ENCODE peak calls at places on chromosomes 7 and 10, in five cellular contexts. V is fibroblast of lung, O is cardiac muscle cell, C is suprapubic skin, H is left ventricle myocardium inferior. T is an unnamed sample. For H3K4me1 and H3K36me3, the result is how much of the 10 kb centered on the place peaks cover.

GRCh38 chr10:112240441-112240840 is 42.8 kb upstream of the TECTB start:
- DNase-seq in V (no peak), O (no peak), C (no peak), H (no peak), T (no peak)

GRCh38 chr7:37493123-37493522 is 44.5 kb upstream of the ELMO1 start:
- DNase-seq in V (no peak), O (no peak), C (no peak), H (no peak), T (no peak)

GRCh38 chr10:129035052-129035805 is 431.8 kb upstream of the MGMT start:
- DNase-seq in V (peak), O (no peak), C (no peak), H (no peak), T (no peak)

GRCh38 chr7:21902240-21902639 is 43.5 kb downstream of the CDCA7L start:
- DNase-seq in V (peak), O (peak), C (no peak), H (no peak), T (no peak)

GRCh38 chr7:13309535-13309934 is 622.1 kb downstream of the ARL4A start:
- DNase-seq in V (peak), O (no peak), C (no peak), H (no peak), T (no peak)

GRCh38 chr10:49568235-49568634 is 29.3 kb upstream of the ERCC6 start:
- DNase-seq in V (peak), O (peak), C (no peak), H (no peak), T (no peak)

GRCh38 chr7:1393421-1393820 is 65.8 kb downstream of the MICALL2 start:
- DNase-seq in V (no peak), O (no peak), C (no peak), H (no peak), T (no peak)

GRCh38 chr7:132080467-132080866 is 495.8 kb downstream of the PLXNA4 start:
- DNase-seq in V (no peak), O (no peak), C (no peak), H (no peak), T (no peak)

GRCh38 chr7:103154042-103154441 is 5.1 kb upstream of the NAPEPLD start:
- DNase-seq in V (no peak), O (no peak), C (no peak), H (no peak), T (no peak)

GRCh38 chr10:13420532-13421307 is 72.6 kb upstream of the SEPHS1 start:
- DNase-seq in V (no peak), O (no peak), C (peak), H (no peak), T (no peak)

GRCh38 chr7:75716992-75717626 is 21.6 kb downstream of the HIP1 start:
- DNase-seq in V (peak), O (peak), C (no peak), H (no peak), T (no peak)

GRCh38 chr10:102605712-102606111 is 38.6 kb upstream of the TRIM8 start:
- DNase-seq in V (no peak), O (no peak), C (no peak), H (no peak), T (no peak)

GRCh38 chr7:138837627-138838026 is 39.6 kb upstream of the ATP6V0A4 start:
- DNase-seq in V (peak), O (peak), C (no peak), H (peak), T (no peak)

GRCh38 chr7:11437987-11438386 is 394.0 kb downstream of the THSD7A start:
- DNase-seq in V (peak), O (peak), C (no peak), H (no peak), T (no peak)

GRCh38 chr7:93427107-93427506 is 147.4 kb downstream of the CALCR start:
- DNase-seq in V (no peak), O (no peak), C (no peak), H (no peak), T (no peak)

GRCh38 chr7:55641273-55641691 is 69.0 kb upstream of the VOPP1 start:
- DNase-seq in V (peak), O (peak), C (no peak), H (no peak), T (peak)

GRCh38 chr7:157021893-157022680 is 11.6 kb upstream of the MNX1 start:
- DNase-seq in V (no peak), O (no peak), C (peak), H (no peak), T (no peak)

GRCh38 chr10:79444243-79445119 is 943 bp downstream of the ZCCHC24 start:
- DNase-seq in V (peak), O (peak), C (peak), H (peak), T (peak)

GRCh38 chr7:121913947-121914346 is 41.0 kb downstream of the PTPRZ1 start:
- DNase-seq in V (no peak), O (no peak), C (no peak), H (no peak), T (no peak)

GRCh38 chr10:24503627-24504320 is 219.9 kb downstream of the ARHGAP21 start:
- DNase-seq in V (peak), O (peak), C (no peak), H (no peak), T (peak)

GRCh38 chr7:91894781-91895480 is 14.4 kb upstream of the MTERF1 start:
- DNase-seq in V (peak), O (peak), C (no peak), H (no peak), T (no peak)

GRCh38 chr7:92608380-92609322 is 18.5 kb upstream of the FAM133B start:
- DNase-seq in V (no peak), O (no peak), C (no peak), H (no peak), T (no peak)

GRCh38 chr10:4947635-4948596 is 15.3 kb upstream of the AKR1C1 start:
- DNase-seq in V (peak), O (peak), C (no peak), H (no peak), T (peak)

GRCh38 chr10:76991571-76991970 is 646.0 kb downstream of the KCNMA1 start:
- DNase-seq in V (peak), O (no peak), C (no peak), H (no peak), T (no peak)

GRCh38 chr7:359226-359775 is 69.3 kb downstream of the FOXL3 start:
- DNase-seq in V (no peak), O (no peak), C (no peak), H (peak), T (no peak)

GRCh38 chr10:129505500-129506075 is 38.5 kb downstream of the MGMT start:
- DNase-seq in V (no peak), O (no peak), C (no peak), H (no peak), T (no peak)

GRCh38 chr7:1248459-1249131 is 15.9 kb downstream of the UNCX start:
- DNase-seq in V (no peak), O (no peak), C (no peak), H (no peak), T (no peak)

GRCh38 chr10:64863836-64864235 is 1342.6 kb downstream of the REEP3 start:
- DNase-seq in V (no peak), O (no peak), C (no peak), H (no peak), T (no peak)

GRCh38 chr10:79401015-79401921 is 44.2 kb downstream of the ZCCHC24 start:
- DNase-seq in V (peak), O (peak), C (no peak), H (peak), T (no peak)

GRCh38 chr7:28020302-28020940 is 160.2 kb downstream of the JAZF1 start:
- DNase-seq in V (peak), O (peak), C (peak), H (peak), T (peak)

GRCh38 chr7:10085231-10085630 is 888.4 kb upstream of the PHF14 start:
- DNase-seq in V (no peak), O (no peak), C (no peak), H (no peak), T (no peak)

GRCh38 chr10:13882112-13882711 is 295.4 kb downstream of the PRPF18 start:
- DNase-seq in V (peak), O (peak), C (no peak), H (no peak), T (no peak)

GRCh38 chr10:124124123-124124768 is 30.8 kb upstream of the CHST15 start:
- DNase-seq in V (no peak), O (no peak), C (no peak), H (no peak), T (no peak)

GRCh38 chr7:138755331-138755747 is 42.5 kb upstream of the TMEM213 start:
- DNase-seq in V (no peak), O (peak), C (no peak), H (no peak), T (peak)

DNA sequence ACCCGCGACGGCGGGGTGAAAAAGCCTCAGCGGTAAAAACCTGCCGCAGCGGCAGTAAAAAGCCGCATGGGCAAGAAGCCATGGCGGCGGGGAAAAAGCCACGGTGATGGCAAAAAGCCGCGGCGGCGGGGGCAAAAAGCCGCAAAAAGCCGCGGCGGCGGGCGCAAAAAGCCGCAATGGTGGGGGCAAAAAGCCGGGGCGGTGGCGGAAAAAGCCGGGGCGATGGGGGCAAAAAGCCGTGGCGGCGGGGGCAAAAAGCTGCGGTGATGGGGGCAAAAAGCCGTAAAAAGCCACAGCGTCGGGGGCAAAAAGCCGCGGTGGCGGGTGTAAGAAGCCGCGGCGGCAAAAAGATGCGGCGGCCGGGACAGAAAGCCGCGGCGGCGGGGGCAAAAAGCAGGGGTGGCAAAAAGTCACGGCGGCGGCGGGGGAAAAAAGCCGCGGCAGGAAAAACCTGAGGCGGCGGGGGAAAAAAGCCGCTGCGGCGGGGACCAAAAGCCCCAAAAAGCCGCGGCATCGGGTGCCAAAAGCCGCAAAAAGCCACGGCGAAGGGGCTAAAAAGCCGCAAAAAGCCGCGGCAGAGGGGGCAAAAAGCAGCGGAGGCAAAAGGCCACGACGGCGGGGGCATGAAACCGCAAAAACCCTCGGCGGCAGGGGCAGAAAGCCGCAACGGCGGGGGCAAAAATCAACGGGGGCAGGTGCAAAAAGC is 488.5 kb downstream of the ZNF33B start:
- DNase-seq in V (no peak), O (no peak), C (no peak), H (no peak), T (no peak)
- H3K4me1 ChIP-seq in V (under half), O (under half), C (under half), H (under half), T (under half)

DNA sequence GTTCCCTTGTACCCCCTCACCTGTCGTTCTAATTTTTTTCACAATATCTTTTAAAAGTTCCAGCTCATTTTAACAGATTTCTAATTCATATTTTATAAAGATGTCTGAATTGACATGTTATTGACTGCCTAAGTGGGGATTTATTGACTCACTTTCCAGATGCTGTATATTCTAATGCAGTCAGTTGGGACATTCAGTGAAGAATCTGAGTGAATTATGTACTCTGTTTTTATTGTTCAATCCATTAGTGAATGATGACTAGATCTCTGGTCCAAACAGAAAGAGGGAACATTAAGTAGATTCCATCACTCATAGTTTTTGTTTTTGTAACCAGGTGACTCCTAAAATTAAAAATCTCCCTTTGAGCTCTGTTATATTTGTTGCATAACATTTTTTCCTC is 54.3 kb downstream of the LOXL4 start:
- DNase-seq in V (no peak), O (no peak), C (no peak), H (no peak), T (no peak)
- H3K36me3 ChIP-seq in V (under half), O (under half), C (under half), H (under half), T (under half)

GRCh38 chr7:100173806-100174495 is 3.2 kb downstream of the GPC2 start:
- DNase-seq in V (no peak), O (no peak), C (peak), H (no peak), T (no peak)

GRCh38 chr7:100177040-100178001 is at the start of the genes GPC2 and STAG3:
- DNase-seq in V (peak), O (peak), C (peak), H (peak), T (peak)

GRCh38 chr7:100174582-100174981 is 2.6 kb downstream of the GPC2 start:
- DNase-seq in V (no peak), O (no peak), C (peak), H (no peak), T (no peak)

GRCh38 chr7:100175296-100175935 is 1.8 kb downstream of the GPC2 start:
- DNase-seq in V (no peak), O (no peak), C (peak), H (no peak), T (no peak)

DNA sequence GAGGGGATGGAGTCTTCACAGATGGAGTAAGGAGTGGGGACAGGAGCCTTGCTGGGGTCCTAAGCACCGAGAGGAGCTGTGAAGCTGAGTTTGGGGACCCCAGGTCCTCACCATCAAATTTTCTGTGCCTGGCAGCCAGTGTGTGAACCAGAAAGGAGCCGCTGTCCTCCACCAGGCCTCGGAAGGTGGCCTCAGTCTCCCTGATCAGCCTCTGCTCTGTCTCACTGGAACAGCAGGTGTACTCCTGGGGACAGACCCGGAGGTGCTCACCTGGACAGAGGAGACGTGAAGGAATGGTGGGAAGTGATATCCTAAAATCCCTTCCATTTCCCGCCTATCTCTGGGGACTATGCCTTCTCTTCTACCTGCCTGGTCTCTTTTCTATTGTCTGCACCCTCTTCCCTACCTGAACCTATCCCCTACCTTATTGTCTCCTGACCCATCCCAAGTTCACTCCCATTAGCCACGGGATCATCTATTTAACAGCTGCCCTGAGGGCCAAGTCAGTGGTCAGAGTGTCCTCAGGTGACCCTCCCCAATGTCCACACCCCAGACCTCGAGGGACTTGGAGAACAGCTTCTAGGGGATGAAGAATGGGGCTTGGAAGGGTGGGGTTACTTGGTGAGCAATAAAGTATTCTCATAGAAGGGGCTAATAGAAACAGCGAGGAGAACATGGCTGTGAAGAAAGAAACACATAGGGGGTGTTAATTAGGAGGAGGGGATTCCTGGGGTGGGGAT is 915 bp downstream of the GPC2 start:
- DNase-seq in V (no peak), O (no peak), C (peak), H (no peak), T (no peak)
- H3K4me3 ChIP-seq in V (peak), O (peak), C (peak), H (peak), T (peak)

GRCh38 chr10:59284111-59284975 is 78.0 kb downstream of the FAM13C start:
- DNase-seq in V (no peak), O (no peak), C (no peak), H (no peak), T (no peak)

GRCh38 chr10:59285848-59286247 is 76.5 kb downstream of the FAM13C start:
- DNase-seq in V (no peak), O (no peak), C (no peak), H (no peak), T (no peak)

GRCh38 chr10:59285073-59285472 is 77.3 kb downstream of the FAM13C start:
- DNase-seq in V (no peak), O (no peak), C (no peak), H (no peak), T (no peak)

GRCh38 chr10:59281861-59282260 is 80.5 kb downstream of the FAM13C start:
- DNase-seq in V (no peak), O (no peak), C (no peak), H (no peak), T (no peak)

GRCh38 chr10:59283456-59284082 is 78.8 kb downstream of the FAM13C start:
- DNase-seq in V (peak), O (no peak), C (no peak), H (no peak), T (no peak)
- H3K4me1 ChIP-seq in V (under half), O (under half), C (under half), H (under half), T (under half)

GRCh38 chr10:71744897-71745658 is 25.5 kb upstream of the C10orf105 start:
- DNase-seq in V (no peak), O (no peak), C (no peak), H (no peak), T (no peak)
- H3K36me3 ChIP-seq in V (under half), O (under half), C (under half), H (under half), T (under half)

GRCh38 chr7:23014681-23015080 is 751 bp upstream of the HYCC1 start:
- DNase-seq in V (no peak), O (no peak), C (no peak), H (no peak), T (no peak)
- H3K4me3 ChIP-seq in V (peak), O (no peak), C (no peak), H (peak), T (no peak)

GRCh38 chr10:114544045-114544659 is 113.9 kb downstream of the ABLIM1 start:
- DNase-seq in V (no peak), O (no peak), C (no peak), H (no peak), T (no peak)
- H3K4me1 ChIP-seq in V (under half), O (under half), C (under half), H (half or more), T (under half)

DNA sequence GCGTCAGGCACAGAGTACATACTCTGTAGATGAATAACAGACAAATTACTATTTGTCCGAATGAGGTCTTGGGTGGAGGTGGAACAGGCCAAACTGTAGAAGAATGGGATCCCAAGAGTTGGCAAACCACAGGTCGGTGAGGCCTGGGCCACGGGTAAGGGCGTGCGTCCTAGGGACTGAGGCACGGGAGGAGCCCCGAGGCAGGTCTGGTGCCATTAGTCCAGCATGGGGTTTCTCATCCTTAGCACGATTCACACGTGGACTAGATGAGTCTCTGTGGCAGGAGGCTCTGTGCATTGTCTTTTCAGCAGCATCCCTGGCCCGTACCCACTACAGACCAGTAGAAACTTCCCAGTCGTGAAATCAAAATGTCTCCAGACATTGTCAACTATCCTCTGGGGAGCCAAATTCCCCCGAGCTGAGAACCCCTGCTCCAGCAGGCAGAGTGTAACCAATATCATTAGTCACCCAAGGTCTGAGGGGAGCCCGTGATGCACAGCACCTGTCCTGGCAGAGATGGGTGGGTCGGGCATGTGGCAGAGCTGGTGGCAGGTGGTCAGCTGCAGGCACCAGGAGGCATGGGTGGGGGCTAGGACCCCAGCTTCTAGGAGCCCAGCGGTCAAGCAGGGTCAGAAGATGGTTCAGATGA is 61.3 kb downstream of the COL13A1 start:
- DNase-seq in V (no peak), O (no peak), C (no peak), H (no peak), T (no peak)
- H3K36me3 ChIP-seq in V (under half), O (under half), C (under half), H (under half), T (under half)

GRCh38 chr10:120946497-120946896 is 95.3 kb downstream of the WDR11 start:
- DNase-seq in V (no peak), O (peak), C (no peak), H (no peak), T (no peak)

GRCh38 chr10:120949511-120950102 is 98.4 kb downstream of the WDR11 start:
- DNase-seq in V (no peak), O (peak), C (no peak), H (no peak), T (no peak)

GRCh38 chr10:120950103-120950561 is 99.0 kb downstream of the WDR11 start:
- DNase-seq in V (peak), O (peak), C (no peak), H (no peak), T (no peak)

GRCh38 chr10:120951288-120951687 is 100.1 kb downstream of the WDR11 start:
- DNase-seq in V (no peak), O (no peak), C (no peak), H (no peak), T (no peak)

DNA sequence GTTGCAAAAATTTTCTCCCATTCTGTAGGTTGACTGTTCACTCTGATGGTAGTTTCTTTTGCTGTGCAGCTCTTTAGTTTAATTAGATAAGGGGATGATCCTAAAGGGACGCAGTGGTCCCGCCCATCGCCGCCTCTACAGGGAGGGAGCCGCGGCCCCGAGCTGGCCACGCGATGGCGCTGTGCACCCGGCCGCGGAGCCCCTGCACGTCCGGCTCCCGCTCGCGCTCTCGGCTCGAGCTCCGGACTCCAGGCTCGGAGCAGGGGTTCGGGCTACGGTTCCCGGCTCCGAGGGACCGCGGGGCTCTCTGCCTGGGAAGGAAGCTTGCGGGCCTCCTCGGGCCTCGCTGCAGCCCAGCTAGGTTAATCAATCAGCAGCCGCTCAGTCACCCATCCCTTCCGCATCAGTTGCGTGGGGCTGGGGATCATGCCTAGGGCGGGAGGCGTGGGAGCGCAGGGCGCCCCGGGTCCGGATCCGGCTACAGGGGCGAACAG is 97.8 kb downstream of the WDR11 start:
- DNase-seq in V (peak), O (peak), C (no peak), H (peak), T (no peak)
- H3K4me3 ChIP-seq in V (peak), O (peak), C (peak), H (peak), T (no peak)

T was measured in Caco-2.